ENCODE peak calls at places on chromosomes 16 and 17, in seven cellular contexts. C is Right ventricle myocardium superior, I is SJCRH30, S is lower leg skin, A is A172, D is LoVo, V is NCI-H774. Y is an unnamed sample.
A peak's percentile ranks its signal among the peaks of the same experiment; 100 is the strongest.

GRCh38 chr16:89094252-89094901 is 725 bp downstream of the ACSF3 start:
- DNase-seq in D (peak; percentile 47), V (no peak), C (no peak), S (no peak), I (no peak), A (peak; percentile 10), Y (peak; percentile 49)

GRCh38 chr17:45299311-45299710 is 17.5 kb downstream of the MAP3K14 start:
- DNase-seq in D (no peak), A (no peak), V (no peak), C (peak; percentile 44), I (no peak), S (no peak), Y (no peak)

GRCh38 chr17:8995711-8996110 is 25.6 kb upstream of the NTN1 start:
- DNase-seq in C (no peak), A (no peak), D (no peak), V (no peak), S (no peak), I (peak; percentile 77), Y (no peak)

GRCh38 chr16:3591991-3592390 is 14.8 kb upstream of the NLRC3 start:
- DNase-seq in C (no peak), I (no peak), S (no peak), D (no peak), V (no peak), A (no peak), Y (no peak)

GRCh38 chr16:69838417-69838990 is 76.4 kb downstream of the WWP2 start:
- DNase-seq in C (peak; percentile 49), V (no peak), A (no peak), D (no peak), S (no peak), I (peak; percentile 16), Y (no peak)

GRCh38 chr16:74753180-74753579 is 21.4 kb downstream of the FA2H start:
- DNase-seq in C (no peak), I (no peak), S (no peak), V (no peak), D (no peak), A (no peak), Y (no peak)

GRCh38 chr16:81758376-81758775 is 20.7 kb upstream of the PLCG2 start:
- DNase-seq in I (no peak), D (peak; percentile 63), S (no peak), C (no peak), V (no peak), A (peak; percentile 40), Y (peak; percentile 56)

GRCh38 chr17:57879437-57880085 is 29.7 kb upstream of the MRPS23 start:
- DNase-seq in C (no peak), A (peak; percentile 59), V (no peak), S (no peak), I (no peak), D (no peak), Y (no peak)

GRCh38 chr16:46914556-46915201 is 30.5 kb downstream of the GPT2 start:
- DNase-seq in C (no peak), V (no peak), I (no peak), S (no peak), A (no peak), D (no peak), Y (no peak)

GRCh38 chr16:55437627-55438026 is 41.4 kb upstream of the MMP2 start:
- DNase-seq in V (no peak), S (peak; percentile 61), I (no peak), D (no peak), C (no peak), A (no peak), Y (no peak)

GRCh38 chr17:73342549-73343167 is 30.9 kb upstream of the CDC42EP4 start:
- DNase-seq in V (no peak), S (no peak), C (no peak), I (peak; percentile 91), A (peak; percentile 88), D (no peak), Y (no peak)

GRCh38 chr17:81511550-81511799 is 1.1 kb downstream of the ACTG1 start:
- DNase-seq in D (no peak), C (no peak), V (no peak), S (no peak), A (no peak), I (no peak), Y (no peak)

GRCh38 chr16:56514845-56515244 is 5.0 kb downstream of the BBS2 start:
- DNase-seq in V (no peak), A (no peak), C (no peak), S (no peak), D (no peak), I (no peak), Y (peak; percentile 10)

GRCh38 chr16:57185446-57185944 is 344 bp downstream of the PSME3IP1 start:
- DNase-seq in V (no peak), D (peak; percentile 50), C (peak; percentile 61), A (peak; percentile 67), S (peak; percentile 56), I (peak; percentile 49), Y (peak; percentile 80)

GRCh38 chr17:48749621-48750553 is 21.3 kb upstream of the HOXB13 start:
- DNase-seq in S (no peak), V (no peak), C (no peak), A (no peak), D (no peak), I (no peak), Y (no peak)

GRCh38 chr17:67247416-67247900 is 2.5 kb upstream of the HELZ start:
- DNase-seq in A (no peak), D (no peak), V (no peak), C (no peak), I (no peak), S (no peak), Y (no peak)

GRCh38 chr16:3774156-3774767 is 56.9 kb upstream of the TRAP1 start:
- DNase-seq in I (no peak), V (no peak), D (no peak), S (no peak), C (peak; percentile 73), A (no peak), Y (no peak)

GRCh38 chr17:80774643-80775281 is 216.9 kb upstream of the CHMP6 start:
- DNase-seq in C (no peak), A (no peak), D (no peak), V (peak; percentile 43), S (no peak), I (peak; percentile 65), Y (no peak)

GRCh38 chr17:1565860-1566259 is 3.3 kb upstream of the PITPNA start:
- DNase-seq in A (no peak), C (no peak), D (no peak), V (no peak), S (no peak), I (no peak), Y (no peak)

GRCh38 chr16:528111-529011 is 849 bp downstream of the CAPN15 start:
- DNase-seq in A (peak; percentile 88), I (peak; percentile 43), V (no peak), D (peak; percentile 76), C (peak; percentile 60), S (peak; percentile 55), Y (peak; percentile 88)

GRCh38 chr17:66373944-66374817 is 71.8 kb downstream of the PRKCA start:
- DNase-seq in V (peak; percentile 23), I (peak; percentile 47), S (peak; percentile 18), D (no peak), A (peak; percentile 59), C (peak; percentile 63), Y (peak; percentile 19)

GRCh38 chr17:75109047-75109406 is 742 bp upstream of the ARMC7 start:
- DNase-seq in D (no peak), V (no peak), A (no peak), I (no peak), C (no peak), S (no peak), Y (no peak)

GRCh38 chr16:51762081-51762995 is 611.3 kb upstream of the SALL1 start:
- DNase-seq in S (peak; percentile 44), I (peak; percentile 64), V (peak; percentile 85), A (peak; percentile 69), D (peak; percentile 70), C (peak; percentile 78), Y (peak; percentile 74)

GRCh38 chr16:62711797-62712196 is 675.6 kb upstream of the CDH8 start:
- DNase-seq in A (no peak), C (no peak), S (no peak), V (no peak), I (no peak), D (no peak), Y (no peak)

GRCh38 chr17:81371910-81372760 is 23.1 kb upstream of the BAHCC1 start:
- DNase-seq in S (no peak), D (peak; percentile 9), V (no peak), C (peak; percentile 82), A (peak; percentile 46), I (peak; percentile 76), Y (peak; percentile 47)

GRCh38 chr17:9124554-9124935 is 103.2 kb downstream of the NTN1 start:
- DNase-seq in V (no peak), I (no peak), S (no peak), D (no peak), A (no peak), C (no peak), Y (no peak)

GRCh38 chr17:77872714-77873517 is 85.6 kb upstream of the TNRC6C start:
- DNase-seq in D (no peak), A (no peak), V (no peak), I (no peak), C (no peak), S (no peak), Y (no peak)

GRCh38 chr17:5122586-5123342 is 6.9 kb downstream of the USP6 start:
- DNase-seq in C (no peak), S (no peak), D (no peak), I (no peak), A (no peak), V (no peak), Y (no peak)

GRCh38 chr17:51260960-51261958 is 913 bp downstream of the UTP18 start:
- DNase-seq in A (peak; percentile 35), V (peak; percentile 79), S (peak; percentile 37), D (peak; percentile 65), I (peak; percentile 56), C (peak; percentile 79), Y (peak; percentile 49)

GRCh38 chr17:72789711-72790110 is 302.8 kb downstream of the SLC39A11 start:
- DNase-seq in D (no peak), I (no peak), V (no peak), C (no peak), A (no peak), S (no peak), Y (no peak)

Y was measured in M059J.